ENCODE peak calls at places on chromosomes 11 and 22, in eight cellular contexts. E, X, V, J, S, P, G and K are unnamed samples.

GRCh38 chr22:26656896-26657851 is at the start of gene MIAT:
- DNase-seq in E (no peak), X (no peak), V (peak), J (no peak), S (peak), P (peak), G (no peak), K (no peak)

GRCh38 chr11:27291302-27291889 is 71.6 kb downstream of the CCDC34 start:
- DNase-seq in E (no peak), X (no peak), V (peak), J (no peak), S (no peak), P (no peak), G (no peak), K (no peak)

GRCh38 chr11:67248653-67249052 is 17.6 kb upstream of the GRK2 start:
- DNase-seq in E (no peak), X (no peak), V (no peak), J (no peak), S (no peak), P (no peak), G (no peak), K (no peak)

GRCh38 chr22:36221799-36222751 is 17.3 kb downstream of the APOL2 start:
- DNase-seq in E (no peak), X (no peak), V (peak), J (no peak), S (peak), P (peak), G (no peak), K (no peak)

GRCh38 chr11:12274056-12274455 is 103.3 kb upstream of the PARVA start:
- DNase-seq in E (no peak), X (no peak), V (no peak), J (no peak), S (no peak), P (no peak), G (no peak), K (no peak)

GRCh38 chr11:65891180-65892136 is 985 bp downstream of the CCDC85B start:
- DNase-seq in E (no peak), X (no peak), V (peak), J (no peak), S (peak), P (no peak), G (no peak), K (no peak)

GRCh38 chr11:126432525-126432924 is 77.0 kb downstream of the ST3GAL4 start:
- DNase-seq in E (no peak), X (no peak), V (no peak), J (no peak), S (no peak), P (no peak), G (no peak), K (no peak)

GRCh38 chr22:40641269-40641668 is 4.8 kb upstream of the MRTFA start:
- DNase-seq in E (no peak), X (no peak), V (no peak), J (no peak), S (no peak), P (no peak), G (no peak), K (no peak)

GRCh38 chr11:102226702-102227101 is 90.6 kb upstream of the BIRC3 start:
- DNase-seq in E (peak), X (no peak), V (no peak), J (no peak), S (no peak), P (no peak), G (peak), K (no peak)

GRCh38 chr11:110243804-110244203 is 52.6 kb downstream of the RDX start:
- DNase-seq in E (no peak), X (no peak), V (no peak), J (no peak), S (no peak), P (no peak), G (no peak), K (no peak)

GRCh38 chr11:117039897-117040296 is 58.3 kb downstream of the SIK3 start:
- DNase-seq in E (no peak), X (no peak), V (no peak), J (no peak), S (peak), P (no peak), G (no peak), K (no peak)

GRCh38 chr11:64620286-64620962 is 29.4 kb downstream of the SLC22A12 start:
- DNase-seq in E (no peak), X (no peak), V (no peak), J (no peak), S (no peak), P (no peak), G (no peak), K (no peak)

GRCh38 chr11:11155962-11156815 is 196.9 kb downstream of the CSNK2A3 start:
- DNase-seq in E (no peak), X (no peak), V (peak), J (no peak), S (peak), P (peak), G (no peak), K (no peak)

GRCh38 chr11:73258104-73258684 is 13.9 kb upstream of the P2RY6 start:
- DNase-seq in E (no peak), X (no peak), V (no peak), J (no peak), S (no peak), P (no peak), G (no peak), K (no peak)

GRCh38 chr22:27107005-27107404 is 449.6 kb downstream of the MIAT start:
- DNase-seq in E (no peak), X (no peak), V (no peak), J (no peak), S (no peak), P (no peak), G (no peak), K (no peak)

GRCh38 chr11:114678125-114679036 is at the start of gene NXPE2:
- DNase-seq in E (peak), X (peak), V (no peak), J (no peak), S (no peak), P (no peak), G (no peak), K (no peak)

GRCh38 chr11:107780775-107781174 is 68.9 kb upstream of the SLN start:
- DNase-seq in E (no peak), X (no peak), V (peak), J (no peak), S (no peak), P (no peak), G (no peak), K (no peak)

GRCh38 chr11:133996671-133997070 is 39.9 kb upstream of the IGSF9B start:
- DNase-seq in E (no peak), X (no peak), V (no peak), J (no peak), S (no peak), P (no peak), G (no peak), K (no peak)

GRCh38 chr11:11426226-11426915 is 73.3 kb upstream of the CSNK2A3 start:
- DNase-seq in E (no peak), X (peak), V (no peak), J (no peak), S (no peak), P (no peak), G (no peak), K (no peak)

GRCh38 chr22:47065756-47066615 is 303.5 kb downstream of the TBC1D22A start:
- DNase-seq in E (no peak), X (no peak), V (no peak), J (no peak), S (no peak), P (no peak), G (no peak), K (no peak)

GRCh38 chr11:3101921-3102640 is 44.9 kb upstream of the CARS1 start:
- DNase-seq in E (no peak), X (no peak), V (no peak), J (no peak), S (no peak), P (no peak), G (no peak), K (no peak)

GRCh38 chr11:44889266-44889665 is 61.4 kb downstream of the TP53I11 start:
- DNase-seq in E (no peak), X (no peak), V (no peak), J (no peak), S (no peak), P (no peak), G (no peak), K (no peak)

GRCh38 chr11:104665631-104666030 is 232.6 kb downstream of the CASP12 start:
- DNase-seq in E (peak), X (peak), V (no peak), J (no peak), S (no peak), P (no peak), G (no peak), K (no peak)

GRCh38 chr22:50027639-50028537 is 15.3 kb upstream of the IL17REL start:
- DNase-seq in E (no peak), X (peak), V (no peak), J (no peak), S (peak), P (peak), G (no peak), K (no peak)

GRCh38 chr11:128942807-128943430 is at the start of gene TP53AIP1:
- DNase-seq in E (no peak), X (no peak), V (no peak), J (no peak), S (no peak), P (no peak), G (no peak), K (no peak)

GRCh38 chr11:103888541-103888951 is 147.9 kb upstream of the DDI1 start:
- DNase-seq in E (no peak), X (no peak), V (no peak), J (no peak), S (no peak), P (no peak), G (no peak), K (no peak)

GRCh38 chr11:130314184-130314748 is 451 bp downstream of the ZBTB44 start:
- DNase-seq in E (no peak), X (no peak), V (no peak), J (no peak), S (peak), P (peak), G (no peak), K (no peak)

GRCh38 chr11:118886681-118887111 is 3.0 kb downstream of the CXCR5 start:
- DNase-seq in E (no peak), X (no peak), V (peak), J (no peak), S (no peak), P (no peak), G (no peak), K (no peak)

GRCh38 chr11:21933095-21933494 is 259.8 kb upstream of the ANO5 start:
- DNase-seq in E (no peak), X (no peak), V (peak), J (no peak), S (no peak), P (no peak), G (no peak), K (no peak)

GRCh38 chr11:45930031-45930794 is 7.8 kb downstream of the LARGE2 start:
- DNase-seq in E (no peak), X (no peak), V (peak), J (no peak), S (peak), P (no peak), G (no peak), K (no peak)

GRCh38 chr11:3135491-3136440 is 29.3 kb downstream of the OSBPL5 start:
- DNase-seq in E (no peak), X (no peak), V (no peak), J (no peak), S (no peak), P (no peak), G (no peak), K (no peak)

GRCh38 chr11:132072880-132073213 is 702.4 kb downstream of the NTM start:
- DNase-seq in E (no peak), X (peak), V (no peak), J (no peak), S (no peak), P (no peak), G (no peak), K (no peak)

GRCh38 chr11:19419021-19419750 is 178.4 kb upstream of the E2F8 start:
- DNase-seq in E (peak), X (no peak), V (no peak), J (no peak), S (no peak), P (no peak), G (no peak), K (no peak)

GRCh38 chr11:94305146-94305545 is 766 bp downstream of the IZUMO1R start:
- DNase-seq in E (peak), X (no peak), V (no peak), J (no peak), S (no peak), P (no peak), G (no peak), K (no peak)